ENCODE peak calls at places on chromosomes 5 and 9, in six cellular contexts. Q is OCI-LY7, A is left ventricle myocardium inferior, S is astrocyte of the spinal cord, O is ovary, X is foreskin fibroblast. E is an unnamed sample.

GRCh38 chr5:151686673-151687378 is at the start of gene SPARC:
- DNase-seq in Q (no peak), A (peak; percentile 74), S (peak; percentile 94), O (peak; percentile 84), X (peak; percentile 97), E (peak; percentile 58)

GRCh38 chr9:121324755-121325154 is 45.3 kb downstream of the STOM start:
- DNase-seq in Q (no peak), A (no peak), S (no peak), O (no peak), X (no peak), E (no peak)

GRCh38 chr5:24492231-24492630 is 152.5 kb downstream of the CDH10 start:
- DNase-seq in Q (no peak), A (no peak), S (no peak), O (no peak), X (no peak), E (no peak)

GRCh38 chr5:128228506-128228905 is 144.9 kb downstream of the SLC12A2 start:
- DNase-seq in Q (no peak), A (no peak), S (peak; percentile 57), O (no peak), X (peak; percentile 57), E (no peak)

GRCh38 chr9:69200071-69200470 is 26.0 kb downstream of the TJP2 start:
- DNase-seq in Q (no peak), A (no peak), S (peak; percentile 41), O (no peak), X (no peak), E (no peak)

GRCh38 chr9:132965478-132965877 is 13.0 kb upstream of the GFI1B start:
- DNase-seq in Q (no peak), A (no peak), S (no peak), O (no peak), X (no peak), E (no peak)

GRCh38 chr9:109843651-109844050 is 63.7 kb downstream of the PALM2AKAP2 start:
- DNase-seq in Q (no peak), A (peak; percentile 89), S (no peak), O (no peak), X (no peak), E (no peak)

GRCh38 chr9:124779368-124780059 is 2.6 kb downstream of the OLFML2A start:
- DNase-seq in Q (no peak), A (no peak), S (peak; percentile 97), O (peak; percentile 75), X (peak; percentile 89), E (no peak)

GRCh38 chr9:98158071-98158791 is 34.2 kb downstream of the CORO2A start:
- DNase-seq in Q (no peak), A (no peak), S (no peak), O (no peak), X (no peak), E (peak; percentile 82)

GRCh38 chr5:139088024-139088423 is 110.1 kb downstream of the SIL1 start:
- DNase-seq in Q (no peak), A (no peak), S (peak; percentile 9), O (no peak), X (no peak), E (no peak)

GRCh38 chr5:36655171-36655570 is 48.8 kb downstream of the SLC1A3 start:
- DNase-seq in Q (no peak), A (no peak), S (no peak), O (no peak), X (peak; percentile 50), E (no peak)

GRCh38 chr5:142319105-142319504 is 5.7 kb downstream of the SPRY4 start:
- DNase-seq in Q (no peak), A (no peak), S (peak; percentile 43), O (no peak), X (no peak), E (no peak)

GRCh38 chr5:55320571-55320970 is 12.8 kb downstream of the MTREX start:
- DNase-seq in Q (no peak), A (no peak), S (no peak), O (no peak), X (no peak), E (no peak)

GRCh38 chr9:101571114-101571513 is 23.7 kb downstream of the PPP3R2 start:
- DNase-seq in Q (no peak), A (no peak), S (no peak), O (no peak), X (no peak), E (no peak)

GRCh38 chr5:181261320-181262085 is 560 bp upstream of the TRIM52 start:
- DNase-seq in Q (peak; percentile 82), A (peak; percentile 74), S (peak; percentile 78), O (peak; percentile 79), X (peak; percentile 62), E (peak; percentile 84)

GRCh38 chr5:181263633-181264032 is 2.7 kb upstream of the TRIM52 start:
- DNase-seq in Q (no peak), A (no peak), S (no peak), O (no peak), X (no peak), E (no peak)

GRCh38 chr5:181259974-181260719 is 796 bp downstream of the TRIM52 start:
- DNase-seq in Q (no peak), A (no peak), S (no peak), O (no peak), X (no peak), E (no peak)

GRCh38 chr5:181260720-181261319 is at the start of gene TRIM52:
- DNase-seq in Q (peak; percentile 97), A (peak; percentile 92), S (peak; percentile 88), O (peak; percentile 92), X (peak; percentile 91), E (peak; percentile 94)

DNA sequence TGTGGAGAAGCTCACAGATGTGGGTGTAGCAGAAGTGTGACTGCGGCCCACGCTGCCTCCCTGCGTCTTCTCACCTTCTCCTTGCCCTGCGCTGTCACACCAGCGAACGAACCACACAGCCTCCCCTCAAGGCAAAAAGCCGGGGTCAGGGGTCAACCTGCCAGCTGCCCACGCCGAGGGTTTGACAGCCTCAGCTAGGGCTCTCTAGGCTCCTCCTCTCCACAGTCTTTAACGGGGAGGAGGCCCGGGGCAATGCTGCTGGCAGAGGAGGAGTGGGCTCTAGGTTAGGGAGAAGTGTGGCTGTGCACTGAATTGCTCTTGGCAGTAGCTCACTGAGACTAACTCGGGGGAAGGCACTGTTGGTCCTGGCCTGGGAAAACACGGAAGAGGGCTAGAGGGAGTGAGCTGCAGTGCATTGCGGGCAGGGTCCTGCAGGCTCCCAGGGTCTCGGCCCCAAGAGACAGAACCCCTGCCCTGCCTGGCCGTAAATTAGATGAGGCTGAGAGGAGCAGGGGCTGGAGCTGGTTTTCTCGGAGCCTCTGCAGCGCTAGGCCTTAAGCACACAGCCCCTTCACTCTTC is 4.2 kb upstream of the TRIM52 start:
- DNase-seq in Q (no peak), A (no peak), S (no peak), O (no peak), X (no peak), E (no peak)
- H3K4me3 ChIP-seq in Q (no peak overlapping the region), A (no peak overlapping the region), S (no peak overlapping the region), O (no peak overlapping the region), X (no peak overlapping the region), E (no peak overlapping the region)

DNA sequence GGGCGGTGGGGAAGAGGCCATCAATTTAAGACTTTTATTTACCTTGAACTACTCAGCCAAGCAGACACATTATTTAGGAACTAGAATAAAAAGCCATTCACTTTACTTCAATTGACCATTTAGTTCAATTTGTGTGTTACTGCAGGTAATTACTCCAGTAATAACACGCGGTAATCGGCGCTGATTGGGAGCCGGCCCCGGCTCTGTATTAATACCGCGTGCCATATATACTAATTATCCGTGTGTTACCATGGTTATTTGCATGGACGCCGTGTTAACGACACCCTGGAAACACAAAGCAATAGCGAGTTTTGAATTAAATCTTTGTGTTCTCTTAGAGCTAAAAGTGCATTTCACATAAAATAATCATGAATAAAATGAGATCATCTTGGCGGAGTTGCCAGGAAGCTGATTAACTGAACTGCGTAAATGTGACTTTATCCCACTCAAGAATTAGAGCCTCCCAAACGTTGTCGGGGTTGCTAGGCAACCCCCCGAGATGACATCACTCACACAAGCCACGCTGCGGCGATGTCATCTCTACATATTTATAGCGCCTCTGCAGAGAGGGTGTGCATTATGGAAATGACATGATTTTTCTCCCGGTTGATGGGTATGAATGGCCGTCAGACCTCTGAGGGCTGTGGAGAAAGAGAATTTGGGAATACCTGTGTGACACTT is 41.4 kb upstream of the RNU6ATAC start:
- DNase-seq in Q (no peak), A (peak; percentile 68), S (peak; percentile 80), O (peak; percentile 38), X (peak; percentile 45), E (peak; percentile 47)
- TF ChIP-seq CTCF in Q (no peak), A (no peak), S (no peak), O (no peak), X (no peak), E (no peak)

GRCh38 chr5:84383816-84384603 is 670 bp downstream of the EDIL3 start:
- DNase-seq in Q (no peak), A (no peak), S (peak; percentile 65), O (peak; percentile 28), X (no peak), E (peak; percentile 55)
- H3K4me3 ChIP-seq in Q (no peak overlapping the region), A (peak overlapping the region; percentile 67), S (peak overlapping the region; percentile 85), O (peak overlapping the region; percentile 57), X (peak overlapping the region; percentile 61), E (peak overlapping the region; percentile 58)

DNA sequence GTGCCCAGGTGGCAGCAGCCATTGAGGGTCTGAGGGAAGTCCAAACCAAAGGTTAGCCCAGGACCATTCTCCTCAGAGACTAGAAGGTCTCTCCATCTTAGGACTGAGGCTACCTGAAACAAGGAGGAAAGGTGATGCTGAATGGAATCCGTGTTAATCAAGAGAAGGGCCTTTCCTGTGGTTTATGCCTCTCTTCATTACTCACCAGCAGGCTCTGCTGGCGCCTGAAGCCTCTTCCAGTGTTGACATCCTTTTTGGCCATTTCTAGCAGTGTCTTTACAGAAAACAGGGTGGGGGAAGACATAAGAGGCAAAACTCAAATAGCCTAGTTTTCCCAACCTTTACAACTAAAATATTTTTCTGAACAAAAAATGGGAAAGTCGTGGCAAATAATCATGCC is 98.1 kb downstream of the ENC1 start:
- DNase-seq in Q (no peak), A (no peak), S (no peak), O (no peak), X (no peak), E (no peak)
- TF ChIP-seq CTCF in Q (no peak), A (no peak), S (peak; percentile 8), O (no peak), X (no peak), E (no peak)

DNA sequence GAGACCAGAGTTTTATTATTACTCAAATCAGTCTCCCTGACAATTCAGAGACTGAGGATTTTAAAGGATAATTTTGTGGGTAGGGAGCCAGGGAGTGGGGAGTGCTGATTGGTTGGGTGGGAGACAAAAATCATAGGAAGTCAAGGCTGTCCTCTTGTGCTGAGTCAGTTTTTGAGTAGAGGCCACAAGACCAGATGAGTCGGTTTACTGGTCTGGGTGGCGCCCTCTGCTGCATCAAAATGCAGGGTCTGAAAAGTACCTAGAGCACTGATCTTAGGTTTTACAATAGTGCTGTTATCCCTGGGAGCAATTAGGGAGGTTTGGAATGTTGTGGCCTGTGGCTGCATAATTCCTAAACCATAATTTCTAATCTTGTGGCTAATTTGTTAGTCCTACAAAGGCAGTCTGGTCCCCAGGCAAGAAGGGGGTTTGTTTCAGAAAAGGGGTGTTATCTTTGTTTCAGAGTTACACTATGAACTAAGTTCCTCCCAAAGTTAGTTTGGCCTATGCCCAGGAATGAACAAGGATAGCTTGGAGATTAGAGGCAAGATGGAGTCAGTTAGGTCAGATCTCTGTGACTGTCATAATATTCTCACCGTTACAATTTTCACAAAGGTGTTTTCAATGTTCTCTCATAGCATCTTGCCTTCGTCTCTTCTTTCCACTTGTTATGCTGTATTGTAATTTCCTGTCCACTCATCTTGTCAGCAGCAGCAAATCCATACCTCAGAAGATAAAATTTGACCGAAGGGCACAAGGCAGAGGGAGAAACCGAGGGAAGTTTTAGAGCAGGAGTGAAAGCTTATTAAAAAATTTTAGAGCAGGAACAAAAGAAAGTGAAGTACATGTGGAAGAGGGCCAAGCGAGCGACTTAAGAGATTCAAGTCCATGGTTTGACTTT is 59.2 kb upstream of the CLINT1 start:
- DNase-seq in Q (peak; percentile 84), A (peak; percentile 54), S (peak; percentile 68), O (peak; percentile 73), X (peak; percentile 7), E (peak; percentile 88)
- H3K4me3 ChIP-seq in Q (no peak overlapping the region), A (no peak overlapping the region), S (no peak overlapping the region), O (no peak overlapping the region), X (no peak overlapping the region), E (no peak overlapping the region)